ENCODE peak calls at places on chromosome 1, in four cellular contexts. Z, J, M and X are unnamed samples.

GRCh38 chr1:113870778-113871177 is 734 bp downstream of the PTPN22 start:
- DNase-seq in Z (no peak), M (no peak), J (no peak), X (no peak)

GRCh38 chr1:24888061-24888970 is 41.8 kb downstream of the RUNX3 start:
- DNase-seq in M (peak; percentile 2), Z (peak; percentile 37), J (no peak), X (peak; percentile 20)

GRCh38 chr1:75131593-75132420 is 2.4 kb upstream of the LHX8 start:
- DNase-seq in Z (no peak), M (no peak), J (no peak), X (no peak)

GRCh38 chr1:39275836-39276507 is 71.5 kb downstream of the MACF1 start:
- DNase-seq in M (no peak), Z (no peak), J (no peak), X (no peak)

GRCh38 chr1:18900303-18900841 is 2.0 kb downstream of the ALDH4A1 start:
- DNase-seq in J (peak; percentile 72), Z (no peak), M (no peak), X (no peak)

GRCh38 chr1:223244366-223245103 is 101.5 kb upstream of the TLR5 start:
- DNase-seq in J (peak; percentile 8), M (no peak), Z (no peak), X (no peak)

GRCh38 chr1:227742738-227743715 is 7.8 kb downstream of the SNAP47 start:
- DNase-seq in M (peak; percentile 22), Z (peak; percentile 60), J (no peak), X (no peak)

GRCh38 chr1:163897401-163898169 is 575.8 kb downstream of the NUF2 start:
- DNase-seq in Z (no peak), J (peak; percentile 56), M (peak; percentile 19), X (no peak)

GRCh38 chr1:44719318-44719717 is 11.7 kb downstream of the RNU5D-1 start:
- DNase-seq in J (no peak), Z (no peak), M (no peak), X (no peak)

GRCh38 chr1:16071614-16072013 is 1.8 kb downstream of the FAM131C start:
- DNase-seq in M (no peak), J (no peak), Z (no peak), X (no peak)
- H3K4me1 ChIP-seq in M (no peaks in the 10 kb centered on the region), J (peaks cover 15% of the 10 kb centered on the region), Z (peaks cover 4% of the 10 kb centered on the region), X (peaks cover 11% of the 10 kb centered on the region)

DNA sequence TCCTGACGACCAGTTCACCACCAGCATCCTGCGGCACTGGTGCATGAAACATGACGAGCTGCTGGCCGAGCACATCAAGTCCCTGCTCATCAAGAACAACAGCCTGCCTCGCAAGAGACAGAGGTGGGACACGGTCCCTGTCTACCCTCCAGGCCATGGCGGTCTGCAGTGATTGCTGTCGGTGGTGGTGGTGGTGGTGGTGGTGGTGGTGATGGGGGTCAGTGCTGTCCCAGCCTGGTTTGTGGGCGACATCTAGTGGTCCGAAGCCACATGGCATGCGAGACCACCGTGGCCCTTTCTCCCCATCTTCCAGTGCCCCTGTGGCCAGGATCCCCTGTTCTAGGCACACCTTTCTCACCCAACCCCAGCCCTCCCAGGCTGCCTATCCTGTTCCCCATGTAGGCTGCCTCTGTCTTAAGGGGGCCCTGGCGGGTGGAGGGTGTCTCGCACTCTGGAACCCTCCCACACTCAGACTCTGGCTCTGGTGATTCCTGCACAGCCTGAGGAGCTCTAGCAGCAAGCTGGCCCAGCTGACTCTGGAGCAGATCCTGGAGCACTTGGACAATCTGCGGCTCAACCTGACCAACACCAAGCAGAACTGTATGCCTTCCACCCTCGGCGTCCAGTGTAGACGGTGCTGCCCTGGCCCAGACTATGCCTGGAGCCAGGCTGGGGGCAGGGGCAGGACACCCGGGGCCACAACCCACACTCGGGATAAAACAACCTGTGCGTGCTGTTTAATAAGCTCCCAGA is 3.2 kb upstream of the SLC27A3 start:
- DNase-seq in Z (no peak), J (no peak), M (no peak), X (no peak)
- TF ChIP-seq CTCF in Z (peak; percentile 49), J (peak; percentile 17), M (peak; percentile 24), X (peak; percentile 44)

GRCh38 chr1:239898067-239898730 is 193.5 kb upstream of the FMN2 start:
- DNase-seq in M (peak; percentile 84), J (peak; percentile 76), Z (peak; percentile 71), X (peak; percentile 81)
- H3K4me3 ChIP-seq in M (peak overlapping the region; percentile 4), J (no peak overlapping the region), Z (peak overlapping the region; percentile 13), X (no peak overlapping the region)

GRCh38 chr1:85314726-85315125 is 38.3 kb upstream of the BCL10 start:
- DNase-seq in M (no peak), J (no peak), Z (no peak), X (no peak)
- H3K4me1 ChIP-seq in M (peaks cover 8% of the 10 kb centered on the region), J (peaks cover 35% of the 10 kb centered on the region), Z (no peaks in the 10 kb centered on the region), X (peaks cover 17% of the 10 kb centered on the region)

DNA sequence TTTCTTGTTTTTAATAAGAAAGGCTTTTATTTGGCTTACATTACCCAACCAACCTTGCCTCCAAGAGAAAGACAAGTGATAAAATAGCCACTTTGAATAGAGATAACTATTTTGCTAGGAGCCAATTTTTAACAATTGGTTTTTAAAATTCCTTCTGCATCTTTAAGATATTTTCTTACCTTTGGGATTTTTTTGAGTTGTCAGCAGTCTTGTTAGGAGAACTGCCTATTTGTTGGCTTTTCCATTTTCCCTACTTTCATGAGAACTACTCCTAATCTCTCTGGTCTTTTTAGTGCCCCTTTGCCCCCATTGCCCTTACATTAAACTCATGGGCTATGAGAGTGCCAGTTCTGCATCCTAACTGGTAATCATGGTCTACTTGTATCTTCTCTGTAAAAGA is 38.1 kb upstream of the EPS15 start:
- DNase-seq in J (no peak), Z (no peak), M (no peak), X (no peak)
- TF ChIP-seq CTCF in J (no peak), Z (no peak), M (no peak), X (no peak)

DNA sequence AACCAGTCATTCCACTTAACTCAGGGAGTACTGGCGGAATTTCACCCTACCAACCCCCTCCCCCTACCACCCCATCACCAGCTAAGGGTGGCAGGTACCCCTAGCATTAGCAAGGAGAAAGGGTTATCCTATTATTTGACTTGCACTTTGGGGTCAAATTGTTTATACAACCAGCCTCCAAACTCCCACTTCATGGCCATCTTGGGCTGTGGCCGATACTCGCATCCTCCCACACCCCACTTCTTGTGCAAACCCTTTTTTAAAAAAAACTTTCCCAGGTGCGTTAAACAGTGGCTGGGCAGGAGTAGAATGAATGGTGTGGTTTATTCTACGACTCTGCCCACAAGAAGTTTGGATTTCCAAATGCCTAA is 710 bp upstream of the MRPL24 start:
- DNase-seq in J (no peak), Z (no peak), M (no peak), X (no peak)
- H3K4me3 ChIP-seq in J (no peak overlapping the region), Z (peak overlapping the region; percentile 64), M (peak overlapping the region; percentile 25), X (peak overlapping the region; percentile 87)

DNA sequence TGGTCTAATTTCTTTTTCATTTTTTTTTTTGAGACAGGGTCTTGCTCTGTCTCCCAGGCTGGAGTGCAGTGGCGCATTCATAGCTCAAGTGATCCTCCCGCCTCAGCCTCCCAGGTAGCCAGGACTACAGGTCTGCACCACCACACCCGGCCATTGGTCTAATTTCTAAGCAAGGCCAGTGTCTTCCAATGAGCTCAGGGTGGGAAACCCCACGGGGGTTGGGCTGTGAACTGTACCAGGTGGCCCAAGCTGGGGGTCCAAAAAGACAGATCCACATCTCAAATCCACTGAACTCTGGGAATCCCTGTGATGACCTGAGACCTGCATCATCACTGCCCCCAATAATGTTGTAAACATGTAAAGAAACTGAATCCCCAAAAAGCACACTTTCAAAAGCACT is 79.5 kb downstream of the BCAR3 start:
- DNase-seq in Z (peak; percentile 48), M (no peak), J (no peak), X (no peak)
- H3K4me1 ChIP-seq in Z (no peaks in the 10 kb centered on the region), M (peaks cover 8% of the 10 kb centered on the region), J (peaks cover 15% of the 10 kb centered on the region), X (peaks cover 15% of the 10 kb centered on the region)

GRCh38 chr1:9827558-9828185 is 3.9 kb upstream of the CLSTN1 start:
- DNase-seq in Z (no peak), M (no peak), J (peak; percentile 56), X (no peak)
- TF ChIP-seq CTCF in Z (no peak), M (no peak), J (peak; percentile 24), X (no peak)